ENCODE peak calls at places on chromosome 5, in four cellular contexts. Y is WTC11, B is K562, D is HepG2. C is an unnamed sample.

GRCh38 chr5:75335952-75336624 is 932 bp upstream of the HMGCR start:
- DNase-seq in Y (no peak), B (peak), D (peak), C (peak)

GRCh38 chr5:54882841-54883240 is 102.6 kb downstream of the ESM1 start:
- DNase-seq in Y (no peak), B (no peak), D (no peak), C (no peak)

GRCh38 chr5:37539459-37539858 is 160.3 kb downstream of the WDR70 start:
- DNase-seq in Y (no peak), B (no peak), D (no peak), C (no peak)

GRCh38 chr5:37495668-37496067 is 116.5 kb downstream of the WDR70 start:
- DNase-seq in Y (no peak), B (no peak), D (no peak), C (no peak)

GRCh38 chr5:36447776-36448175 is 146.1 kb upstream of the RANBP3L start:
- DNase-seq in Y (no peak), B (no peak), D (no peak), C (no peak)

GRCh38 chr5:163563112-163563511 is 57.7 kb downstream of the MAT2B start:
- DNase-seq in Y (no peak), B (no peak), D (no peak), C (no peak)

GRCh38 chr5:9543266-9543925 is 2.5 kb downstream of the SEMA5A start:
- DNase-seq in Y (no peak), B (no peak), D (no peak), C (no peak)

GRCh38 chr5:102794047-102794446 is 38.9 kb downstream of the PAM start:
- DNase-seq in Y (no peak), B (no peak), D (no peak), C (no peak)

GRCh38 chr5:61332891-61333350 is 863 bp downstream of the ZSWIM6 start:
- DNase-seq in Y (peak), B (peak), D (no peak), C (peak)

DNA sequence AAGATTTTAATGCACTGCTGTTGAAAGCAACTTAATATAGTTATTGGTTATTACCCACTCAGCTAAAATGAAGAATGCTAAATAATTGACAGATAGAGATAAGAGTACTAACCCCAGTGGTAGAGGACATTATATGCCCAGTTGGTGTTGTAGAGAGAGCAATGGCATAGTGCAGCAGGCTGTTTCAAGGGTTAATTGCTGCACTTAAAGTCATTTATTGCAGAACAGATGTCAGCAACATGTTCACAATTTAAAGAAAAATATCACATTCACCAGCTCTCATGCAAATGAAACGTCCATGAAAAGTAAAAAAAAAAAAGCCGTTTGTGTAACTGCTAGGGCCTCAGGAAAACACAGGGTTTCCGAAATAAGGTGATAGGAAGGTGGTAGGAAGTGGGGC is 254.6 kb downstream of the MTRR start:
- DNase-seq in Y (no peak), B (no peak), D (no peak), C (no peak)
- TF ChIP-seq ELF4 in Y (no peak), B (no peak), D (no peak), C (no peak)

DNA sequence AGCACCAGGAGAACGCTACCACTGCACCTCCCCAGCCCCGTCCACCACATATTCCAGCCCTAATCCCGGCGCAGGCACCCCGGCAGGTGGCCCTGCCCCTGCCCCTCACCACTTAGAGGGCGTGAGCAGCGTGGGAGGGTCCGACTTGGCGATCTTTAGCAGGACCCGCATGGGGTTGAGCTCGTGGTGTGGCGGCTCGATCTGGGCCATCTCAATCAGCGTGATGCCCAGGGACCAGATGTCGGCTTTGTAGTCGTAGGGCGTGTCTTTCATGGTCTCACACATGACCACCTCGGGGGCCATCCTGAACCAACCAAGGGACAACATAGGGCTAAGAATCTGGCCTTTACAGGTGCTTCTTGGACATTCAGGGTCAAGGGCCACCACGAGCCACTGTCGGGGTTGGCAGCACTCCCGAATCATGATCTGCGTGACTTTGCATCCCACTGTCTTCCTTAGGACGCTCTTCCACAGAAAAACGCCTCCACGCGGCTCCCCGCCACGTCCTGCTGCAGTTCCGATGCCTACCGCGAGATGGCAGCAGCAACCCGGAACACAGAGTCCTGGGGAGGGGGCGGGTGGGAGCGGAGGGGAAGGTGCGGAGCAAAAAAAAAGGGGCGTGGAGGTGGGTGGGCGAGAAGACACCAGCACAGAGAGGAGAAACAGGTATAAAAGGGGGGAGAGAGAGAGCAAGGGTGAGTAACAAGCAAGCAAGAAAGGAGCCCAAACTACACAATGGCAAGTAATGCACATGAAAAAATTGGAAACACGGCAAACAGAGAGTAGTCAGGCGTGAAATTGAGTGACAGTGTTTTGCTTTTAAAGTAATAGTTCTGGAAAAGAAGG is 81.3 kb downstream of the STK10 start:
- DNase-seq in Y (peak), B (peak), D (no peak), C (peak)
- TF ChIP-seq ELF4 in Y (no peak), B (no peak), D (no peak), C (no peak)

DNA sequence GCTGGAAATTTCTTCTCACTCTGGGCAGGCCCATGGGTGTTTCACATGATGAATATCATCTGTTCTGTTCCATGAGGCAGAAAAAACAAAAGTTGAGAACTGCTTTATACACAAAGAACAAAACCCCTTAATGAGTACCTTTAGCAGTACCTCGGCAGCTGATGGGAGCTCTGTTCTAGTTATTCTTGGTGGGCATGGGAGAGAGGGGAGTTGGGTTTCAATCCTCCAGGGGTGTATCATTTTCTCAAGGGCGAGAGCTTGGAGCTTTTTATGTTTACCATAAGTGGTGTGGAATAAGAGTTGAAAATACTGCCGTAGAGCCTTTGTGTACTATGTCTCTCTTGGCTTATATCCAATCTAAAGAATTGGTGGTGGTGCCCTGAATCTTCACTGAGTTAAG is 103.3 kb upstream of the ZNF608 start:
- DNase-seq in Y (no peak), B (no peak), D (no peak), C (no peak)
- TF ChIP-seq ELF4 in Y (no peak), B (no peak), D (no peak), C (no peak)

GRCh38 chr5:147179555-147180147 is 55.2 kb upstream of the STK32A start:
- DNase-seq in Y (no peak), B (no peak), D (no peak), C (no peak)

GRCh38 chr5:147177125-147177840 is 57.5 kb upstream of the STK32A start:
- DNase-seq in Y (no peak), B (no peak), D (no peak), C (no peak)

GRCh38 chr5:147174671-147175070 is 60.2 kb upstream of the STK32A start:
- DNase-seq in Y (no peak), B (no peak), D (no peak), C (no peak)

GRCh38 chr5:147176422-147176821 is 58.4 kb upstream of the STK32A start:
- DNase-seq in Y (no peak), B (no peak), D (no peak), C (no peak)

DNA sequence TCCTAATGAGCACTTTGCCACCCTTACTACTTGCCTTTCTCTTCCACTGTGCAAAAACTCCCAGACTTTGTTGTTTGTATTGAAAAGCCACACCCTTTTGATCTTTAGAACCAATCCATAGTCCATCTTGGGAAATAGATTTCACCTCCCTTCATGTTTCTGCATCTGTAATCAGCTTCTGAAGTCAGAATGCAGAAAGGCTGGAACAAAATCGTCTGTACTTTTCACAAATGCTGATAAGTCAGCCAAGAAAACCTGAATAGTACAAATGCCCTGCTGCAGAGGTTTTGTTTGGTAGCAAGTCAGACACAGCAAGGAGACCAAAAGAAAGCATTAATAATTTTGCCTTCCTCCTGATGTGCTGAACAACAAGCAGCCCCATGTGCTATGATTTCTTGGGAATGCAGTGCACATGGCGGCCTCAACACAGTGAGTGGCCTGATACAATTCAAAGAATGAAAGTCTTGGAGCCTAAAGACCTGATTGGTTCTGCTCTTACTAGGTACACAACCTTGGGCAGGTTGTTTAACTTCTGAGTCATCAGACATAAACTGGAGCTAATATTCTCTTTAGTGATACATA is 59.2 kb upstream of the STK32A start:
- DNase-seq in Y (no peak), B (no peak), D (peak), C (no peak)
- TF ChIP-seq ELF4 in Y (no peak), B (no peak), D (no peak), C (no peak)

DNA sequence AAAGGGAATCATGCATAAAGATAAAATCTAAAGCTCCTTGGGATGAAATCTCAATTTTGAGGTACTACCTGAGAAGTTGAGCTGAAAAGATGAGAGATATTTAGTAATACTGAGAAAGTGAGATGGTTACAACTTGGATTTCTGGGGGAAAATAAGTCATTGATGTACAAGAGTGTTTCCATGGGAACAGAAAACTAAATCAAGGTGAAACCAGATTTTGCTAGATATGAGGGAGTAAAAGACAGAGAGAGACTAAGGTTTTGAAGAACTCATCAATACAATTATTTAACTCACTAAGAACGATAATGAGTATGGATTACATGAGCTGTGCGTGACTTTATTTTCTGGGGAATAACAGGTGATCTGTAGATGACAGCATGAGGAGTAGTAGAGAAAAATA is 10.2 kb upstream of the ST8SIA4 start:
- DNase-seq in Y (no peak), B (no peak), D (no peak), C (no peak)
- TF ChIP-seq ELF4 in Y (no peak), B (no peak), D (no peak), C (no peak)

GRCh38 chr5:168334161-168335094 is 43.0 kb downstream of the WWC1 start:
- DNase-seq in Y (peak), B (no peak), D (no peak), C (no peak)
- TF ChIP-seq ELF4 in Y (no peak), B (no peak), D (no peak), C (no peak)